ENCODE peak calls at places on chromosomes 7 and 10, in four cellular contexts. One of them, this sample, is unnamed.
A peak's percentile ranks its signal among the peaks of the same experiment; 100 is the strongest.

GRCh38 chr7:111362660-111363059 is 199.6 kb downstream of the IMMP2L start:
- DNase-seq in Daoy: peak; percentile 9
- DNase-seq in RCC 7860: no peak
- DNase-seq in stimulated activated CD4-positive, alpha-beta T cell treated with anti-CD3 and anti-CD28 coated beads, Interleukin-4, amount 100 ng/mL, for 48 hours: no peak
- DNase-seq in this sample: no peak

GRCh38 chr7:1883834-1884582 is 213.9 kb downstream of the ELFN1 start:
- DNase-seq in Daoy: peak; percentile 48
- DNase-seq in RCC 7860: no peak
- DNase-seq in stimulated activated CD4-positive, alpha-beta T cell treated with anti-CD3 and anti-CD28 coated beads, Interleukin-4, amount 100 ng/mL, for 48 hours: no peak
- DNase-seq in this sample: no peak

GRCh38 chr7:105653441-105654005 is 72.2 kb upstream of the EFCAB10 start:
- DNase-seq in Daoy: no peak
- DNase-seq in RCC 7860: no peak
- DNase-seq in stimulated activated CD4-positive, alpha-beta T cell treated with anti-CD3 and anti-CD28 coated beads, Interleukin-4, amount 100 ng/mL, for 48 hours: no peak
- DNase-seq in this sample: no peak

GRCh38 chr7:1214516-1214915 is 18.2 kb upstream of the UNCX start:
- DNase-seq in Daoy: no peak
- DNase-seq in RCC 7860: no peak
- DNase-seq in stimulated activated CD4-positive, alpha-beta T cell treated with anti-CD3 and anti-CD28 coated beads, Interleukin-4, amount 100 ng/mL, for 48 hours: no peak
- DNase-seq in this sample: no peak

GRCh38 chr10:91713471-91714072 is 80.7 kb upstream of the PPP1R3C start:
- DNase-seq in Daoy: no peak
- DNase-seq in RCC 7860: no peak
- DNase-seq in stimulated activated CD4-positive, alpha-beta T cell treated with anti-CD3 and anti-CD28 coated beads, Interleukin-4, amount 100 ng/mL, for 48 hours: no peak
- DNase-seq in this sample: no peak

GRCh38 chr7:135389971-135390370 is 119.9 kb downstream of the CNOT4 start:
- DNase-seq in Daoy: no peak
- DNase-seq in RCC 7860: no peak
- DNase-seq in stimulated activated CD4-positive, alpha-beta T cell treated with anti-CD3 and anti-CD28 coated beads, Interleukin-4, amount 100 ng/mL, for 48 hours: no peak
- DNase-seq in this sample: no peak

GRCh38 chr10:841535-841934 is 90.0 kb downstream of the LARP4B start:
- DNase-seq in Daoy: no peak
- DNase-seq in RCC 7860: no peak
- DNase-seq in stimulated activated CD4-positive, alpha-beta T cell treated with anti-CD3 and anti-CD28 coated beads, Interleukin-4, amount 100 ng/mL, for 48 hours: no peak
- DNase-seq in this sample: no peak

GRCh38 chr10:100163704-100164621 is 21.9 kb downstream of the ERLIN1 start:
- DNase-seq in Daoy: no peak
- DNase-seq in RCC 7860: no peak
- DNase-seq in stimulated activated CD4-positive, alpha-beta T cell treated with anti-CD3 and anti-CD28 coated beads, Interleukin-4, amount 100 ng/mL, for 48 hours: no peak
- DNase-seq in this sample: no peak

GRCh38 chr10:13773043-13773442 is 186.3 kb downstream of the PRPF18 start:
- DNase-seq in Daoy: no peak
- DNase-seq in RCC 7860: no peak
- DNase-seq in stimulated activated CD4-positive, alpha-beta T cell treated with anti-CD3 and anti-CD28 coated beads, Interleukin-4, amount 100 ng/mL, for 48 hours: no peak
- DNase-seq in this sample: no peak

GRCh38 chr10:29482591-29483421 is 152.0 kb downstream of the SVIL start:
- DNase-seq in Daoy: peak; percentile 67
- DNase-seq in RCC 7860: peak; percentile 78
- DNase-seq in stimulated activated CD4-positive, alpha-beta T cell treated with anti-CD3 and anti-CD28 coated beads, Interleukin-4, amount 100 ng/mL, for 48 hours: peak; percentile 8
- DNase-seq in this sample: no peak

GRCh38 chr10:70363292-70363691 is 19.1 kb downstream of the LRRC20 start:
- DNase-seq in Daoy: no peak
- DNase-seq in RCC 7860: no peak
- DNase-seq in stimulated activated CD4-positive, alpha-beta T cell treated with anti-CD3 and anti-CD28 coated beads, Interleukin-4, amount 100 ng/mL, for 48 hours: no peak
- DNase-seq in this sample: no peak

GRCh38 chr7:65983965-65984654 is 2.1 kb upstream of the GUSB start:
- DNase-seq in Daoy: peak; percentile 44
- DNase-seq in RCC 7860: peak; percentile 91
- DNase-seq in stimulated activated CD4-positive, alpha-beta T cell treated with anti-CD3 and anti-CD28 coated beads, Interleukin-4, amount 100 ng/mL, for 48 hours: no peak
- DNase-seq in this sample: peak; percentile 53

GRCh38 chr10:131947631-131948347 is 33.9 kb downstream of the BNIP3 start:
- DNase-seq in Daoy: peak; percentile 74
- DNase-seq in RCC 7860: peak; percentile 63
- DNase-seq in stimulated activated CD4-positive, alpha-beta T cell treated with anti-CD3 and anti-CD28 coated beads, Interleukin-4, amount 100 ng/mL, for 48 hours: no peak
- DNase-seq in this sample: peak; percentile 53

GRCh38 chr7:130615583-130615982 is 53.0 kb downstream of the COPG2 start:
- DNase-seq in Daoy: no peak
- DNase-seq in RCC 7860: no peak
- DNase-seq in stimulated activated CD4-positive, alpha-beta T cell treated with anti-CD3 and anti-CD28 coated beads, Interleukin-4, amount 100 ng/mL, for 48 hours: no peak
- DNase-seq in this sample: no peak

GRCh38 chr7:74430961-74431466 is 22.7 kb upstream of the GTF2IRD1 start:
- DNase-seq in Daoy: no peak
- DNase-seq in RCC 7860: no peak
- DNase-seq in stimulated activated CD4-positive, alpha-beta T cell treated with anti-CD3 and anti-CD28 coated beads, Interleukin-4, amount 100 ng/mL, for 48 hours: no peak
- DNase-seq in this sample: no peak

GRCh38 chr7:46058424-46058823 is 137.4 kb upstream of the IGFBP3 start:
- DNase-seq in Daoy: peak; percentile 78
- DNase-seq in RCC 7860: no peak
- DNase-seq in stimulated activated CD4-positive, alpha-beta T cell treated with anti-CD3 and anti-CD28 coated beads, Interleukin-4, amount 100 ng/mL, for 48 hours: no peak
- DNase-seq in this sample: no peak

GRCh38 chr7:1053816-1054370 is 9.5 kb downstream of the GPR146 start:
- DNase-seq in Daoy: no peak
- DNase-seq in RCC 7860: no peak
- DNase-seq in stimulated activated CD4-positive, alpha-beta T cell treated with anti-CD3 and anti-CD28 coated beads, Interleukin-4, amount 100 ng/mL, for 48 hours: no peak
- DNase-seq in this sample: no peak

GRCh38 chr7:78970440-78970916 is 483.0 kb downstream of the MAGI2 start:
- DNase-seq in Daoy: no peak
- DNase-seq in RCC 7860: no peak
- DNase-seq in stimulated activated CD4-positive, alpha-beta T cell treated with anti-CD3 and anti-CD28 coated beads, Interleukin-4, amount 100 ng/mL, for 48 hours: no peak
- DNase-seq in this sample: no peak

GRCh38 chr10:54368984-54369383 is 432.0 kb downstream of the PCDH15 start:
- DNase-seq in Daoy: no peak
- DNase-seq in RCC 7860: no peak
- DNase-seq in stimulated activated CD4-positive, alpha-beta T cell treated with anti-CD3 and anti-CD28 coated beads, Interleukin-4, amount 100 ng/mL, for 48 hours: no peak
- DNase-seq in this sample: no peak

GRCh38 chr7:140007051-140007690 is 55.6 kb downstream of the PARP12 start:
- DNase-seq in Daoy: no peak
- DNase-seq in RCC 7860: no peak
- DNase-seq in stimulated activated CD4-positive, alpha-beta T cell treated with anti-CD3 and anti-CD28 coated beads, Interleukin-4, amount 100 ng/mL, for 48 hours: no peak
- DNase-seq in this sample: no peak

GRCh38 chr10:124087672-124088634 is 5.4 kb downstream of the CHST15 start:
- DNase-seq in Daoy: peak; percentile 72
- DNase-seq in RCC 7860: peak; percentile 22
- DNase-seq in stimulated activated CD4-positive, alpha-beta T cell treated with anti-CD3 and anti-CD28 coated beads, Interleukin-4, amount 100 ng/mL, for 48 hours: no peak
- DNase-seq in this sample: no peak

GRCh38 chr7:30285067-30285530 is 702 bp downstream of the ZNRF2 start:
- DNase-seq in Daoy: no peak
- DNase-seq in RCC 7860: no peak
- DNase-seq in stimulated activated CD4-positive, alpha-beta T cell treated with anti-CD3 and anti-CD28 coated beads, Interleukin-4, amount 100 ng/mL, for 48 hours: peak; percentile 19
- DNase-seq in this sample: no peak

GRCh38 chr10:111598433-111599059 is 521.7 kb downstream of the ADRA2A start:
- DNase-seq in Daoy: no peak
- DNase-seq in RCC 7860: peak; percentile 41
- DNase-seq in stimulated activated CD4-positive, alpha-beta T cell treated with anti-CD3 and anti-CD28 coated beads, Interleukin-4, amount 100 ng/mL, for 48 hours: peak; percentile 16
- DNase-seq in this sample: no peak

GRCh38 chr7:107700570-107700969 is 39.9 kb downstream of the SLC26A4 start:
- DNase-seq in Daoy: no peak
- DNase-seq in RCC 7860: no peak
- DNase-seq in stimulated activated CD4-positive, alpha-beta T cell treated with anti-CD3 and anti-CD28 coated beads, Interleukin-4, amount 100 ng/mL, for 48 hours: no peak
- DNase-seq in this sample: no peak

GRCh38 chr7:30321089-30321991 is 36.9 kb downstream of the ZNRF2 start:
- DNase-seq in Daoy: no peak
- DNase-seq in RCC 7860: no peak
- DNase-seq in stimulated activated CD4-positive, alpha-beta T cell treated with anti-CD3 and anti-CD28 coated beads, Interleukin-4, amount 100 ng/mL, for 48 hours: no peak
- DNase-seq in this sample: no peak

GRCh38 chr7:151425670-151426075 is 14.3 kb downstream of the CRYGN start:
- DNase-seq in Daoy: peak; percentile 59
- DNase-seq in RCC 7860: no peak
- DNase-seq in stimulated activated CD4-positive, alpha-beta T cell treated with anti-CD3 and anti-CD28 coated beads, Interleukin-4, amount 100 ng/mL, for 48 hours: no peak
- DNase-seq in this sample: no peak

GRCh38 chr10:113454341-113455061 is 98.4 kb upstream of the HABP2 start:
- DNase-seq in Daoy: peak; percentile 29
- DNase-seq in RCC 7860: no peak
- DNase-seq in stimulated activated CD4-positive, alpha-beta T cell treated with anti-CD3 and anti-CD28 coated beads, Interleukin-4, amount 100 ng/mL, for 48 hours: peak; percentile 1
- DNase-seq in this sample: no peak

GRCh38 chr7:42886129-42886528 is 25.7 kb downstream of the C7orf25 start:
- DNase-seq in Daoy: no peak
- DNase-seq in RCC 7860: no peak
- DNase-seq in stimulated activated CD4-positive, alpha-beta T cell treated with anti-CD3 and anti-CD28 coated beads, Interleukin-4, amount 100 ng/mL, for 48 hours: no peak
- DNase-seq in this sample: no peak

GRCh38 chr10:97849101-97849490 is 547 bp upstream of the GOLGA7B start:
- DNase-seq in Daoy: peak; percentile 24
- DNase-seq in RCC 7860: no peak
- DNase-seq in stimulated activated CD4-positive, alpha-beta T cell treated with anti-CD3 and anti-CD28 coated beads, Interleukin-4, amount 100 ng/mL, for 48 hours: no peak
- DNase-seq in this sample: no peak

GRCh38 chr7:148042935-148043334 is 547.6 kb upstream of the C7orf33 start:
- DNase-seq in Daoy: no peak
- DNase-seq in RCC 7860: no peak
- DNase-seq in stimulated activated CD4-positive, alpha-beta T cell treated with anti-CD3 and anti-CD28 coated beads, Interleukin-4, amount 100 ng/mL, for 48 hours: no peak
- DNase-seq in this sample: no peak

GRCh38 chr7:70707823-70708243 is 424.1 kb upstream of the GALNT17 start:
- DNase-seq in Daoy: no peak
- DNase-seq in RCC 7860: no peak
- DNase-seq in stimulated activated CD4-positive, alpha-beta T cell treated with anti-CD3 and anti-CD28 coated beads, Interleukin-4, amount 100 ng/mL, for 48 hours: no peak
- DNase-seq in this sample: no peak

GRCh38 chr7:44293561-44294324 is 31.7 kb downstream of the CAMK2B start:
- DNase-seq in Daoy: no peak
- DNase-seq in RCC 7860: no peak
- DNase-seq in stimulated activated CD4-positive, alpha-beta T cell treated with anti-CD3 and anti-CD28 coated beads, Interleukin-4, amount 100 ng/mL, for 48 hours: no peak
- DNase-seq in this sample: no peak

GRCh38 chr10:71502221-71502620 is 105.5 kb downstream of the CDH23 start:
- DNase-seq in Daoy: no peak
- DNase-seq in RCC 7860: no peak
- DNase-seq in stimulated activated CD4-positive, alpha-beta T cell treated with anti-CD3 and anti-CD28 coated beads, Interleukin-4, amount 100 ng/mL, for 48 hours: no peak
- DNase-seq in this sample: no peak

GRCh38 chr7:105131890-105132289 is 117.9 kb downstream of the KMT2E start:
- DNase-seq in Daoy: no peak
- DNase-seq in RCC 7860: no peak
- DNase-seq in stimulated activated CD4-positive, alpha-beta T cell treated with anti-CD3 and anti-CD28 coated beads, Interleukin-4, amount 100 ng/mL, for 48 hours: no peak
- DNase-seq in this sample: no peak

GRCh38 chr7:142385528-142386340 is 127.9 kb upstream of the PRSS58 start:
- DNase-seq in Daoy: peak; percentile 87
- DNase-seq in RCC 7860: peak; percentile 69
- DNase-seq in stimulated activated CD4-positive, alpha-beta T cell treated with anti-CD3 and anti-CD28 coated beads, Interleukin-4, amount 100 ng/mL, for 48 hours: peak; percentile 23
- DNase-seq in this sample: peak; percentile 25